ENCODE peak calls at places on chromosomes 3 and 15, in four cellular contexts. V is tibial artery; A is fibroblast of pulmonary artery; P is CD8-positive, alpha-beta T cell. D is an unnamed sample.

GRCh38 chr3:11568503-11569155 is 75.1 kb downstream of the VGLL4 start:
- DNase-seq in V (peak; percentile 89), A (peak; percentile 92), P (no peak), D (peak; percentile 95)

GRCh38 chr15:48059786-48060185 is 61.0 kb upstream of the SLC24A5 start:
- DNase-seq in V (peak; percentile 50), A (peak; percentile 39), P (no peak), D (peak; percentile 26)

GRCh38 chr3:127102587-127102986 is 90.3 kb upstream of the PRR23E start:
- DNase-seq in V (no peak), A (no peak), P (no peak), D (no peak)

GRCh38 chr15:80186066-80186465 is 33.3 kb downstream of the FAH start:
- DNase-seq in V (no peak), A (no peak), P (no peak), D (no peak)

GRCh38 chr3:183537295-183537730 is 18.2 kb downstream of the KLHL6 start:
- DNase-seq in V (peak; percentile 56), A (peak; percentile 60), P (no peak), D (peak; percentile 84)

GRCh38 chr3:123678108-123678511 is 93.3 kb upstream of the HACD2 start:
- DNase-seq in V (no peak), A (peak; percentile 76), P (no peak), D (peak; percentile 90)

GRCh38 chr3:127743676-127744075 is 70.9 kb downstream of the ABTB1 start:
- DNase-seq in V (no peak), A (no peak), P (no peak), D (no peak)

GRCh38 chr3:25854635-25855034 is 64.7 kb downstream of the OXSM start:
- DNase-seq in V (no peak), A (peak; percentile 56), P (no peak), D (peak; percentile 34)

GRCh38 chr3:66303556-66303955 is 82.8 kb downstream of the SLC25A26 start:
- DNase-seq in V (no peak), A (no peak), P (peak; percentile 59), D (no peak)

GRCh38 chr3:130850044-130850797 is 43.7 kb upstream of the ATP2C1 start:
- DNase-seq in V (peak; percentile 26), A (peak; percentile 96), P (no peak), D (peak; percentile 10)

GRCh38 chr15:44099671-44100070 is 95.4 kb downstream of the FRMD5 start:
- DNase-seq in V (no peak), A (peak; percentile 37), P (no peak), D (peak; percentile 65)

GRCh38 chr3:58766587-58767282 is 100.2 kb upstream of the FAM3D start:
- DNase-seq in V (no peak), A (no peak), P (no peak), D (no peak)

GRCh38 chr15:80599359-80599758 is 95.8 kb upstream of the ABHD17C start:
- DNase-seq in V (no peak), A (peak; percentile 92), P (no peak), D (peak; percentile 60)

GRCh38 chr3:57992430-57993213 is 15.6 kb upstream of the FLNB start:
- DNase-seq in V (no peak), A (no peak), P (no peak), D (no peak)

GRCh38 chr15:62087671-62088360 is 21.0 kb downstream of the C2CD4A start:
- DNase-seq in V (no peak), A (peak; percentile 85), P (no peak), D (peak; percentile 49)

GRCh38 chr3:71450985-71451560 is 132.5 kb downstream of the FOXP1 start:
- DNase-seq in V (no peak), A (no peak), P (no peak), D (peak; percentile 13)

GRCh38 chr15:59186501-59186900 is 20.1 kb upstream of the LDHAL6B start:
- DNase-seq in V (no peak), A (peak; percentile 59), P (no peak), D (peak; percentile 37)

GRCh38 chr3:14175383-14176037 is 2.9 kb downstream of the XPC start:
- DNase-seq in V (no peak), A (no peak), P (peak; percentile 61), D (peak; percentile 78)

GRCh38 chr3:49173792-49174170 is 2.4 kb downstream of the KLHDC8B start:
- DNase-seq in V (no peak), A (peak; percentile 39), P (no peak), D (no peak)

GRCh38 chr15:42575188-42576039 is at the start of gene STARD9:
- DNase-seq in V (peak; percentile 98), A (peak; percentile 99), P (peak; percentile 97), D (peak; percentile 98)

GRCh38 chr3:19543212-19543841 is 390.7 kb downstream of the EFHB start:
- DNase-seq in V (no peak), A (peak; percentile 0), P (no peak), D (no peak)

GRCh38 chr3:13475871-13476590 is 4.1 kb upstream of the HDAC11 start:
- DNase-seq in V (no peak), A (no peak), P (no peak), D (peak; percentile 23)

DNA sequence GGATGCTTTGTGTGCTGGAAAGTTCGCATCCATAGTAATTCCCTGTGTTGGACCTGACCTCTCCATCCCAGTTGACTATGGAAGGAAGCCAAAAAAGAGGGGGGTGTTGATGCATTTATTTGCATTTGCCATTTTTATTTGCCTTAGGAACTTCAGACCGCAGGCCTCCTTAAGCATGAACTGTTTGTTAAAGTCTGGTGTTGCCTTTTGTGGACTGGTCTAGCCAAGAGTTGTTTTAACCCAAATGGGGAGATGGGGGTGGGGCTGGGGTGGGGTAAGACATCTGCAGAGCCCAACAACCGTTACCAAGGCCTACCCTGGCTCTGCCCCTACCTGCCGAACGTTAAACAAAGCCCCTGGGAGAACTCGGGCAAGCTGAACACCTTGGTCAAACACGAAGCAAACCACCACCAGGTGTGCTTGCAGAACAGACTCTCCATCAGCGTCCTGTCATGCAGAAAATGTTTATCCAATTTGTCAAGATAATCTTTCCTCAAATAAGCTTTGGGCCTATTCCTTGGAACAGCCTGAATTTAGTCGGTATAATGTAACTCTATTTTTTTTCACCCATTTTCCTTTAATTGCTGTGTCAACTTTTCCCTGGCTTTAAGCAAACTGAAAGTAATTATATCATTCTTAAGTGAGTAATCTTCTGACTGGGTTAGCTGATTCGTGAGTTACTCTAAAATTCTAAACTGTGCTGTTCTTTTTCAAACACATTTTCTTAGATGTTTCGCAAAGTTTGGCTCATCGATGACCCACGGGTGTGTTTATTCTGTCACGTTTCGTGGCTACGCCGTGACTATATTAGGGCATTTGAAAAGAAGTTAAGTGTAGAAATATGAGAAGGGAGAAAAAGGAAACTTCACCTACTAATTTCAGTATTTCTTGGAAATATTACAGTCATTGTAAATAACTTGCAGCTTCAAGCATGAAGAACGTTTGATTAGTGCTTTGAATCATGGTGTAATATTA is 127.5 kb downstream of the SOX2 start:
- DNase-seq in V (no peak), A (no peak), P (no peak), D (no peak)
- H3K4me3 ChIP-seq in V (no peak overlapping the region), A (no peak overlapping the region), P (no peak overlapping the region), D (no peak overlapping the region)

GRCh38 chr15:76330281-76330680 is 6.3 kb upstream of the ISL2 start:
- DNase-seq in V (peak; percentile 51), A (peak; percentile 71), P (no peak), D (peak; percentile 64)
- TF ChIP-seq CTCF in V (peak; percentile 53), A (peak; percentile 74), P (no peak), D (peak; percentile 75)

DNA sequence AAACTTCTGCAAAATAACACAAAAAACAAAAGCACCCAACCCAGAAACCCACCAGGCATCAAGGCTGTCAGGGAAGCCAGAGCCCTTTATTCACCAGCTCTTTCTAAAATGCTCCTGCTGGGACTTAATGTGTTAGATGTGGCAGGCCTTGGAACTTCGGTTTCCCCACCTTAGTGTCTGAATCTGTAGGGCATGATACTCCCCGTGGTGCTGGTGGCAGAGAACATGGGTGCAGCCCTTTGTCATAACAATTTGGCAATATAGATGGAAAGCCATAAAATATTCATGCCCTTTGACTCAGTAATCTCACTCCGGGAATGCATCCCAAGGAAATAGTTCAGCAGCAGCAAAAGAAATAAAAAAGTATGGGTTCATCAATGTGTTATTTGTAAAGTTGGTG is 56.9 kb upstream of the LCTL start:
- DNase-seq in V (no peak), A (no peak), P (no peak), D (peak; percentile 35)
- H3K4me3 ChIP-seq in V (peak overlapping the region; percentile 31), A (no peak overlapping the region), P (no peak overlapping the region), D (no peak overlapping the region)

DNA sequence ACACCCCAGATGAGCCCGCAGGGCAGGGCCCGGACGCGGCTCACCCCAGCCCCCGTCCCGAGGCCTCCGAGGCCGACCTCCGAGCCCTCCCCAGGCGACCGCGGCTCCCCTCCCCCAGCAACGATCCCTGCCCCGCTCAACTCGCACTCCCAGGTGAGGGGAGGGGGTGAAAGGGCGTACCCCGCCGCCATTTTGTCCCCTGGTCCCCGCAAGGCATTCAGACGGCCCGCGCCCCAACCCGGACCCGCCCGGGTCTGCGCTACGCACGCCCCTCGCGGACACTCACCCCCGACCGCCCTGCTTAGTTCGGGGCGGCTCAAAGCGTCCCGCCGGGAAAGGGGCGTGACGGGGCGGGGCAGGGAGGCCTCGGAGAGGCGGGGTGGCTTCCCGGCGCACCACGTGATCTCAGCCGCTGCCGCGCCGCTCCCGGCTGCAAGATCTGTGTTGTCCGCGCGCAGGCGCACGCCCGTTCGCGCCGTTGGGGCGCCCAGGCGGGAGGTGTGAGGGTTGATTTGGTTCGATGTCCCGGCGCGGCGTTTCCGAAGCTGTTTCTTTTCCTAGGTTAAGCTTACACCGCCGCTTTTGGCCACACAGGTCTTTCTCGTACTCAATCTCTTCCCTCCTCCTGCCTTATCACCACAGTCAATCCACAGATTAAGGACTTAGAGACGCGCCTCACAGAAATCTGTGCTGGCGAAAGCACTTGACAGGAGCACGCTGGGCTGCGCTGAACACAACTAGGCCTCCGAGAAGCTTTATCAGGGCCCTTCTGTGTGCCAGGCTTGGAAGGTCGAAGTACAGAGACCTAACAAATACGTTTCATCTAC is at the start of gene SCAPER:
- DNase-seq in V (peak; percentile 92), A (peak; percentile 86), P (peak; percentile 93), D (peak; percentile 84)
- TF ChIP-seq CTCF in V (peak; percentile 5), A (no peak), P (no peak), D (no peak)

GRCh38 chr15:85470549-85471271 is 90.3 kb downstream of the AKAP13 start:
- DNase-seq in V (no peak), A (no peak), P (no peak), D (no peak)
- H3K4me3 ChIP-seq in V (no peak overlapping the region), A (no peak overlapping the region), P (no peak overlapping the region), D (no peak overlapping the region)